ENCODE peak calls at places on chromosomes 7 and 10, in six cellular contexts. J is OCI-LY7, Z is HCT116, C is HFF-Myc, H is lower lobe of right lung, V is right lobe of liver. Q is an unnamed sample.
A peak's percentile ranks its signal among the peaks of the same experiment; 100 is the strongest.

GRCh38 chr10:24518981-24519597 is 204.6 kb downstream of the ARHGAP21 start:
- DNase-seq in J (peak; percentile 3), Z (peak; percentile 23), C (peak; percentile 56), H (peak; percentile 48), V (peak; percentile 29), Q (peak; percentile 41)

GRCh38 chr10:69409968-69410367 is 6.8 kb downstream of the TACR2 start:
- DNase-seq in J (peak; percentile 78), Z (no peak), C (no peak), H (no peak), V (no peak), Q (peak; percentile 61)

GRCh38 chr7:18231854-18232253 is 204.2 kb upstream of the PRPS1L1 start:
- DNase-seq in J (no peak), Z (no peak), C (no peak), H (no peak), V (no peak), Q (no peak)

GRCh38 chr10:124798364-124798763 is 3.3 kb upstream of the ABRAXAS2 start:
- DNase-seq in J (no peak), Z (no peak), C (no peak), H (no peak), V (no peak), Q (no peak)

GRCh38 chr7:27200761-27201230 is 905 bp upstream of the HOXA13 start:
- DNase-seq in J (no peak), Z (no peak), C (no peak), H (no peak), V (no peak), Q (no peak)

GRCh38 chr7:30001953-30002352 is 12.4 kb upstream of the SCRN1 start:
- DNase-seq in J (no peak), Z (no peak), C (no peak), H (no peak), V (no peak), Q (no peak)

GRCh38 chr10:130741901-130742625 is 569.5 kb downstream of the TCERG1L start:
- DNase-seq in J (no peak), Z (no peak), C (no peak), H (no peak), V (no peak), Q (no peak)

GRCh38 chr10:12243860-12244620 is 48.1 kb downstream of the CDC123 start:
- DNase-seq in J (peak; percentile 95), Z (no peak), C (no peak), H (no peak), V (no peak), Q (peak; percentile 38)

GRCh38 chr7:98399462-98399861 is 1.4 kb downstream of the BAIAP2L1 start:
- DNase-seq in J (no peak), Z (no peak), C (no peak), H (no peak), V (no peak), Q (no peak)

GRCh38 chr10:34666008-34666700 is 148.9 kb downstream of the PARD3 start:
- DNase-seq in J (peak; percentile 27), Z (peak; percentile 77), C (peak; percentile 82), H (no peak), V (no peak), Q (peak; percentile 59)

GRCh38 chr7:148484486-148484885 is 106.1 kb upstream of the C7orf33 start:
- DNase-seq in J (no peak), Z (no peak), C (no peak), H (no peak), V (no peak), Q (no peak)

GRCh38 chr7:42244828-42245227 is 7.8 kb upstream of the GLI3 start:
- DNase-seq in J (no peak), Z (no peak), C (no peak), H (no peak), V (no peak), Q (no peak)

GRCh38 chr7:149821191-149822148 is 16.7 kb upstream of the ZNF862 start:
- DNase-seq in J (no peak), Z (no peak), C (no peak), H (peak; percentile 42), V (peak; percentile 46), Q (no peak)

GRCh38 chr10:6755891-6756460 is 175.9 kb upstream of the PRKCQ start:
- DNase-seq in J (no peak), Z (no peak), C (peak; percentile 83), H (no peak), V (no peak), Q (peak; percentile 9)

GRCh38 chr7:130838738-130839137 is 104.7 kb upstream of the KLF14 start:
- DNase-seq in J (no peak), Z (peak; percentile 91), C (peak; percentile 98), H (no peak), V (no peak), Q (peak; percentile 41)

GRCh38 chr7:98221611-98222532 is 10.6 kb downstream of the BHLHA15 start:
- DNase-seq in J (no peak), Z (no peak), C (no peak), H (peak; percentile 44), V (peak; percentile 17), Q (no peak)

GRCh38 chr10:11344550-11344949 is 266.9 kb downstream of the USP6NL start:
- DNase-seq in J (no peak), Z (no peak), C (no peak), H (no peak), V (no peak), Q (peak; percentile 52)

GRCh38 chr7:55898287-55898686 is 11.0 kb downstream of the ZNF713 start:
- DNase-seq in J (no peak), Z (no peak), C (no peak), H (no peak), V (no peak), Q (no peak)

GRCh38 chr10:45160266-45160665 is 155.1 kb downstream of the OR13A1 start:
- DNase-seq in J (no peak), Z (no peak), C (no peak), H (no peak), V (no peak), Q (no peak)

GRCh38 chr7:3297105-3297819 is 3.8 kb upstream of the SDK1 start:
- DNase-seq in J (no peak), Z (no peak), C (no peak), H (no peak), V (no peak), Q (no peak)
- TF ChIP-seq CTCF in J (no peak), Z (no peak), C (no peak), H (no peak), V (no peak), Q (no peak)

DNA sequence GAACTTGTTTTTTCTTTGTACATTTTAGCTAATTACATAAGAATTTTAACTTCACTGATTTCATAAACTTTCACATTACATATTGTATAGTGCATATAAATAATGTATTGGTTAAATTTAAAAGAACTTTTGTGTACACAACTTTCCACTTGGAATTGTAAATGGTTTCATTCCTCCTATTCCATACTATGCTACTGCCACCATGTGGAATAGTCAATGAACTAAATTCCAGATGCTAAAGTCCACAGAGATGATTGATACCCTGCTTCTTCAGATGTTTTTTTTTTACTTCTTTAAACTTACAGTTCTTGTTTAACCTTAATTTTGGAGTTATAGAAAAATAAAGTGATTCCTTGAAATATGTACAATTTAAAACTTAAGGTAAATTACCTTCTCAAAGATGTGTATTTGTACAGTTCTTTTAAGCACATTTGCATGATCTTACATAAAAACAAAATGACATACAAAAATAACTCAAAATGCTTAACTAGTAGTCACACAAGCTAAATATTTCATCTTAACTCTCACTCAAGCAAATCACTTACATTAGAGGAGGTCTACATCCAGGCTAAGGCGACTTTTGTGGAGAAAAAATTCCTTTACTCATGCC is 247.6 kb upstream of the HGF start:
- DNase-seq in J (peak; percentile 19), Z (peak; percentile 24), C (no peak), H (no peak), V (no peak), Q (no peak)
- TF ChIP-seq CTCF in J (peak; percentile 82), Z (peak; percentile 61), C (peak; percentile 30), H (peak; percentile 40), V (peak; percentile 38), Q (no peak)

DNA sequence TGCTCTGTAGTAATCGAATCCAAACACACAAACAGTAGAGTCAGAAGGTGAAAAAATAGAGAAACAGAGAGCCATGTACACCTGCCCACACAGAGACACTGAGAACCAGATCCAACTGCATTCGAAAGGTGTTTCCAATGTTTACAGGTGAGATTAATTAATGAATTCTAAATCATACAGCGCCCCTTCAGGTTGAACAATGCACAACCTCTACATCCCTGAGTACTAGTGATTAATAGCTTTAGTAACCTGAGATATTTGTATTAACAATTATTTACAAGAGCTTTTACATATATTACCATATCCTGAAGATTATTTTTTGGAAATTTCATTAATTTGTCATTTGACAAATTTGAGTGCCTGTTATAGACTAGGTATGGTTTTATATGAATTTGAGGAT is 7.6 kb upstream of the MRC1 start:
- DNase-seq in J (no peak), Z (no peak), C (no peak), H (no peak), V (no peak), Q (no peak)
- TF ChIP-seq CTCF in J (peak; percentile 52), Z (no peak), C (no peak), H (peak; percentile 7), V (no peak), Q (no peak)

DNA sequence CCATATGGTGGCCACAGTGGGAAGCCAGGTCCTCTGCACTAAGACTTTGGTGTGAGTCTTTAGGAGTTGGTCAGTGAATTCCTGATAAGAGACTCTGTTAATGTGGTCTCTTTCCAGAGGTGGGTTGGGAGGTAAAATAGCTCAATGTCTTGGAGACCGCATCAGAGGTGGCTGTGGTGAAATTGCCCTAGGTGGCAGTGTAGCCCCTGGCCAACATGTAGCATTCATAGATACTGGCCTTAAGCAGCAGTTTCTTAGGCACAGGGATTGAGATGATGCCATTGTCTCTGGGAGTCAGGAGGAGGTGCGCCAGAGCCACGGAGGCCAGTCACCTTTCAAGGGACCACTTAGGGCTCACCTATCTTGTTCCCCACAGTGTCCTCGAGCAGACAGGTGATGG is 202.8 kb downstream of the CREB5 start:
- DNase-seq in J (no peak), Z (no peak), C (no peak), H (no peak), V (no peak), Q (no peak)
- TF ChIP-seq CTCF in J (peak; percentile 31), Z (no peak), C (peak; percentile 17), H (peak; percentile 25), V (no peak), Q (no peak)